ENCODE peak calls at places on chromosomes 16 and 17, in six cellular contexts. One of them, this sample, is unnamed.

GRCh38 chr17:42979511-42980273 is at the start of gene PTGES3L:
- DNase-seq in HS-27A: no peak
- DNase-seq in ELR: peak
- DNase-seq in endothelial cell: peak
- DNase-seq in type B pancreatic cell: no peak
- DNase-seq in bronchial epithelial cell: no peak
- DNase-seq in this sample: no peak

GRCh38 chr16:54651851-54652770 is 278.6 kb upstream of the IRX5 start:
- DNase-seq in HS-27A: no peak
- DNase-seq in ELR: no peak
- DNase-seq in endothelial cell: no peak
- DNase-seq in type B pancreatic cell: no peak
- DNase-seq in bronchial epithelial cell: peak
- DNase-seq in this sample: no peak

GRCh38 chr16:50099957-50100648 is 34.3 kb downstream of the HEATR3 start:
- DNase-seq in HS-27A: no peak
- DNase-seq in ELR: no peak
- DNase-seq in endothelial cell: no peak
- DNase-seq in type B pancreatic cell: no peak
- DNase-seq in bronchial epithelial cell: peak
- DNase-seq in this sample: no peak

GRCh38 chr16:2287916-2288547 is 20.1 kb upstream of the RNPS1 start:
- DNase-seq in HS-27A: no peak
- DNase-seq in ELR: no peak
- DNase-seq in endothelial cell: no peak
- DNase-seq in type B pancreatic cell: no peak
- DNase-seq in bronchial epithelial cell: no peak
- DNase-seq in this sample: no peak

GRCh38 chr16:89737341-89738071 is 16.2 kb downstream of the ZNF276 start:
- DNase-seq in HS-27A: no peak
- DNase-seq in ELR: no peak
- DNase-seq in endothelial cell: no peak
- DNase-seq in type B pancreatic cell: no peak
- DNase-seq in bronchial epithelial cell: no peak
- DNase-seq in this sample: no peak

GRCh38 chr17:79087428-79088143 is 13.0 kb downstream of the ENGASE start:
- DNase-seq in HS-27A: no peak
- DNase-seq in ELR: peak
- DNase-seq in endothelial cell: peak
- DNase-seq in type B pancreatic cell: peak
- DNase-seq in bronchial epithelial cell: peak
- DNase-seq in this sample: peak

GRCh38 chr17:31663576-31663975 is 195.5 kb downstream of the COPRS start:
- DNase-seq in HS-27A: no peak
- DNase-seq in ELR: peak
- DNase-seq in endothelial cell: no peak
- DNase-seq in type B pancreatic cell: no peak
- DNase-seq in bronchial epithelial cell: no peak
- DNase-seq in this sample: no peak

GRCh38 chr17:70584255-70584654 is 414.9 kb downstream of the KCNJ2 start:
- DNase-seq in HS-27A: no peak
- DNase-seq in ELR: no peak
- DNase-seq in endothelial cell: no peak
- DNase-seq in type B pancreatic cell: no peak
- DNase-seq in bronchial epithelial cell: no peak
- DNase-seq in this sample: no peak

GRCh38 chr17:72771734-72772133 is 320.8 kb downstream of the SLC39A11 start:
- DNase-seq in HS-27A: no peak
- DNase-seq in ELR: no peak
- DNase-seq in endothelial cell: no peak
- DNase-seq in type B pancreatic cell: no peak
- DNase-seq in bronchial epithelial cell: no peak
- DNase-seq in this sample: no peak

GRCh38 chr17:58316260-58316960 is 12.2 kb downstream of the TSPOAP1 start:
- DNase-seq in HS-27A: no peak
- DNase-seq in ELR: no peak
- DNase-seq in endothelial cell: peak
- DNase-seq in type B pancreatic cell: no peak
- DNase-seq in bronchial epithelial cell: no peak
- DNase-seq in this sample: no peak

GRCh38 chr16:29813644-29814562 is 1.9 kb downstream of the PRRT2 start:
- DNase-seq in HS-27A: no peak
- DNase-seq in ELR: no peak
- DNase-seq in endothelial cell: no peak
- DNase-seq in type B pancreatic cell: no peak
- DNase-seq in bronchial epithelial cell: no peak
- DNase-seq in this sample: no peak

GRCh38 chr16:67430504-67431076 is 331 bp upstream of the HSD11B2 start:
- DNase-seq in HS-27A: no peak
- DNase-seq in ELR: no peak
- DNase-seq in endothelial cell: peak
- DNase-seq in type B pancreatic cell: no peak
- DNase-seq in bronchial epithelial cell: no peak
- DNase-seq in this sample: no peak

GRCh38 chr17:45131616-45132301 is 556 bp downstream of the PLCD3 start:
- DNase-seq in HS-27A: no peak
- DNase-seq in ELR: peak
- DNase-seq in endothelial cell: peak
- DNase-seq in type B pancreatic cell: peak
- DNase-seq in bronchial epithelial cell: no peak
- DNase-seq in this sample: peak

GRCh38 chr17:31008374-31009035 is 37.7 kb downstream of the RNF135 start:
- DNase-seq in HS-27A: no peak
- DNase-seq in ELR: peak
- DNase-seq in endothelial cell: peak
- DNase-seq in type B pancreatic cell: peak
- DNase-seq in bronchial epithelial cell: peak
- DNase-seq in this sample: peak

GRCh38 chr16:53600076-53600475 is 97.1 kb upstream of the AKTIP start:
- DNase-seq in HS-27A: no peak
- DNase-seq in ELR: no peak
- DNase-seq in endothelial cell: no peak
- DNase-seq in type B pancreatic cell: no peak
- DNase-seq in bronchial epithelial cell: no peak
- DNase-seq in this sample: no peak

GRCh38 chr17:13931111-13931526 is 138.2 kb upstream of the COX10 start:
- DNase-seq in HS-27A: no peak
- DNase-seq in ELR: no peak
- DNase-seq in endothelial cell: no peak
- DNase-seq in type B pancreatic cell: no peak
- DNase-seq in bronchial epithelial cell: peak
- DNase-seq in this sample: no peak

GRCh38 chr16:9270424-9270823 is 179.0 kb downstream of the HAPSTR1 start:
- DNase-seq in HS-27A: no peak
- DNase-seq in ELR: no peak
- DNase-seq in endothelial cell: no peak
- DNase-seq in type B pancreatic cell: no peak
- DNase-seq in bronchial epithelial cell: no peak
- DNase-seq in this sample: no peak

GRCh38 chr16:53121666-53122065 is 66.9 kb downstream of the CHD9 start:
- DNase-seq in HS-27A: no peak
- DNase-seq in ELR: no peak
- DNase-seq in endothelial cell: no peak
- DNase-seq in type B pancreatic cell: no peak
- DNase-seq in bronchial epithelial cell: no peak
- DNase-seq in this sample: no peak

GRCh38 chr17:36755586-36755985 is 154.2 kb downstream of the MRM1 start:
- DNase-seq in HS-27A: no peak
- DNase-seq in ELR: peak
- DNase-seq in endothelial cell: peak
- DNase-seq in type B pancreatic cell: no peak
- DNase-seq in bronchial epithelial cell: peak
- DNase-seq in this sample: peak

GRCh38 chr17:15999974-16000827 is 577 bp downstream of the TTC19 start:
- DNase-seq in HS-27A: peak
- DNase-seq in ELR: peak
- DNase-seq in endothelial cell: peak
- DNase-seq in type B pancreatic cell: no peak
- DNase-seq in bronchial epithelial cell: no peak
- DNase-seq in this sample: no peak

GRCh38 chr16:84014570-84015327 is 27.8 kb downstream of the SLC38A8 start:
- DNase-seq in HS-27A: no peak
- DNase-seq in ELR: no peak
- DNase-seq in endothelial cell: no peak
- DNase-seq in type B pancreatic cell: no peak
- DNase-seq in bronchial epithelial cell: no peak
- DNase-seq in this sample: no peak

GRCh38 chr16:85674828-85675227 is 13.9 kb downstream of the GINS2 start:
- DNase-seq in HS-27A: no peak
- DNase-seq in ELR: no peak
- DNase-seq in endothelial cell: no peak
- DNase-seq in type B pancreatic cell: no peak
- DNase-seq in bronchial epithelial cell: no peak
- DNase-seq in this sample: no peak

This sample was measured in neural crest cell.